ENCODE peak calls at places on chromosome 4, in five cellular contexts. R is A172, J is Caco-2, Y is right lobe of liver, W is heart right ventricle. M is an unnamed sample.

GRCh38 chr4:28490669-28491068 is 1630.0 kb downstream of the STIM2 start:
- DNase-seq in R (no peak), J (no peak), Y (no peak), W (no peak), M (no peak)

GRCh38 chr4:128688846-128689467 is 120.5 kb upstream of the JADE1 start:
- DNase-seq in R (no peak), J (no peak), Y (no peak), W (no peak), M (no peak)

GRCh38 chr4:146256328-146256727 is 42.0 kb downstream of the REELD1 start:
- DNase-seq in R (no peak), J (no peak), Y (no peak), W (no peak), M (no peak)

GRCh38 chr4:138039010-138039409 is 203.1 kb downstream of the SLC7A11 start:
- DNase-seq in R (no peak), J (no peak), Y (no peak), W (no peak), M (no peak)

GRCh38 chr4:91092398-91092955 is 965.3 kb downstream of the CCSER1 start:
- DNase-seq in R (no peak), J (no peak), Y (no peak), W (no peak), M (no peak)

GRCh38 chr4:38523524-38524448 is 140.2 kb upstream of the KLF3 start:
- DNase-seq in R (no peak), J (no peak), Y (no peak), W (no peak), M (no peak)

GRCh38 chr4:6222761-6223292 is 22.5 kb upstream of the JAKMIP1 start:
- DNase-seq in R (no peak), J (no peak), Y (no peak), W (no peak), M (no peak)

GRCh38 chr4:169205146-169205806 is 65.5 kb downstream of the SH3RF1 start:
- DNase-seq in R (no peak), J (no peak), Y (no peak), W (no peak), M (no peak)

GRCh38 chr4:112002301-112002700 is 143.0 kb upstream of the FAM241A start:
- DNase-seq in R (no peak), J (no peak), Y (no peak), W (no peak), M (no peak)

M was measured in HuH-7.5.